ENCODE peak calls at places on chromosome 20, in four cellular contexts. Z is choroid plexus epithelial cell, O is NCI-H2171 treated with DMSO at 0.1 percent for 48 hours, G is GM23248. U is an unnamed sample.

GRCh38 chr20:20367681-20368413 is at the start of gene INSM1:
- DNase-seq in G (no peak), O (peak; percentile 96), Z (no peak), U (peak; percentile 56)

GRCh38 chr20:3661060-3661820 is 2.0 kb downstream of the GFRA4 start:
- DNase-seq in O (no peak), G (peak; percentile 14), Z (no peak), U (no peak)

GRCh38 chr20:20837574-20838021 is 125.2 kb upstream of the RALGAPA2 start:
- DNase-seq in G (peak; percentile 66), Z (peak; percentile 69), O (peak; percentile 75), U (peak; percentile 80)

GRCh38 chr20:57562541-57563465 is 1.9 kb downstream of the PCK1 start:
- DNase-seq in O (no peak), Z (no peak), G (no peak), U (no peak)

GRCh38 chr20:7981374-7981773 is 38.2 kb downstream of the TMX4 start:
- DNase-seq in O (no peak), Z (no peak), G (no peak), U (no peak)

GRCh38 chr20:60630609-60631008 is 621.5 kb upstream of the CDH4 start:
- DNase-seq in O (peak; percentile 56), G (no peak), Z (no peak), U (peak; percentile 32)

GRCh38 chr20:3729378-3729777 is 3.1 kb upstream of the HSPA12B start:
- DNase-seq in Z (no peak), O (no peak), G (no peak), U (no peak)

GRCh38 chr20:32960222-32960518 is 44.1 kb downstream of the SUN5 start:
- DNase-seq in Z (no peak), G (no peak), O (no peak), U (no peak)

GRCh38 chr20:364905-365794 is 15.4 kb upstream of the TRIB3 start:
- DNase-seq in G (peak; percentile 57), Z (peak; percentile 54), O (no peak), U (no peak)

GRCh38 chr20:36132802-36133211 is 21.7 kb upstream of the EPB41L1 start:
- DNase-seq in O (no peak), Z (no peak), G (no peak), U (no peak)

GRCh38 chr20:45578151-45578660 is 878 bp downstream of the WFDC8 start:
- DNase-seq in Z (no peak), O (no peak), G (no peak), U (no peak)

GRCh38 chr20:36543187-36544133 is 2.1 kb downstream of the MYL9 start:
- DNase-seq in Z (peak; percentile 87), O (no peak), G (peak; percentile 92), U (no peak)

GRCh38 chr20:40897177-40897700 is 131.4 kb upstream of the TOP1 start:
- DNase-seq in Z (peak; percentile 17), G (peak; percentile 66), O (no peak), U (peak; percentile 16)

GRCh38 chr20:10682939-10683338 is 9.1 kb upstream of the JAG1 start:
- DNase-seq in G (no peak), O (no peak), Z (peak; percentile 67), U (no peak)

GRCh38 chr20:15759546-15760216 is 813.6 kb downstream of the KIF16B start:
- DNase-seq in O (peak; percentile 34), G (peak; percentile 28), Z (no peak), U (peak; percentile 68)

GRCh38 chr20:33686008-33686983 is at the start of gene E2F1:
- DNase-seq in G (peak; percentile 98), Z (peak; percentile 92), O (peak; percentile 96), U (peak; percentile 98)

GRCh38 chr20:47574616-47575401 is 73.1 kb downstream of the NCOA3 start:
- DNase-seq in G (no peak), Z (peak; percentile 59), O (peak; percentile 43), U (peak; percentile 71)

GRCh38 chr20:23039885-23040508 is 4.9 kb downstream of the SSTR4 start:
- DNase-seq in O (no peak), G (no peak), Z (no peak), U (no peak)

GRCh38 chr20:36647194-36648121 is 1.5 kb upstream of the SLA2 start:
- DNase-seq in Z (no peak), O (peak; percentile 44), G (no peak), U (no peak)

GRCh38 chr20:16393836-16394235 is 179.4 kb downstream of the KIF16B start:
- DNase-seq in O (no peak), G (no peak), Z (no peak), U (peak; percentile 6)

GRCh38 chr20:53394433-53394832 is 199.2 kb downstream of the ZNF217 start:
- DNase-seq in Z (no peak), O (no peak), G (no peak), U (no peak)

GRCh38 chr20:33992145-33992922 is 1.4 kb upstream of the RALY start:
- DNase-seq in O (no peak), G (peak; percentile 64), Z (peak; percentile 46), U (no peak)

GRCh38 chr20:57769756-57770155 is 59.9 kb upstream of the PMEPA1 start:
- DNase-seq in O (no peak), G (no peak), Z (no peak), U (no peak)

GRCh38 chr20:47907031-47907670 is 121.9 kb upstream of the SULF2 start:
- DNase-seq in G (no peak), O (peak; percentile 95), Z (no peak), U (peak; percentile 90)

GRCh38 chr20:823326-823902 is 10.1 kb upstream of the FAM110A start:
- DNase-seq in O (no peak), G (no peak), Z (no peak), U (no peak)

GRCh38 chr20:5118220-5119142 is 1.3 kb downstream of the PCNA start:
- DNase-seq in G (peak; percentile 15), O (no peak), Z (no peak), U (peak; percentile 19)

GRCh38 chr20:881051-881820 is 34.9 kb downstream of the ANGPT4 start:
- DNase-seq in Z (peak; percentile 29), O (no peak), G (peak; percentile 73), U (no peak)

GRCh38 chr20:33444797-33445560 is 1.4 kb upstream of the SNTA1 start:
- DNase-seq in Z (peak; percentile 29), O (peak; percentile 40), G (no peak), U (no peak)